ENCODE peak calls at places on chromosomes 2 and 18, in five cellular contexts. J, K, B, Y and P are unnamed samples. For H3K27me3, the result is how much of the 10 kb centered on the place peaks cover.

GRCh38 chr2:182666674-182667320 is 49.3 kb upstream of the DNAJC10 start:
- DNase-seq in B (no peak), Y (no peak), J (peak), K (peak), P (no peak)

GRCh38 chr2:23924589-23925359 is 2.1 kb downstream of the ATAD2B start:
- DNase-seq in Y (no peak), B (no peak), J (no peak), K (no peak), P (no peak)

GRCh38 chr2:9328931-9329330 is 94.4 kb downstream of the ITGB1BP1 start:
- DNase-seq in B (no peak), Y (no peak), J (no peak), K (no peak), P (no peak)

GRCh38 chr2:234967874-234968208 is 16.0 kb downstream of the SH3BP4 start:
- DNase-seq in K (no peak), B (no peak), Y (no peak), J (no peak), P (no peak)

GRCh38 chr18:66107546-66107945 is 356.7 kb downstream of the CDH7 start:
- DNase-seq in J (no peak), B (no peak), Y (no peak), K (no peak), P (no peak)

GRCh38 chr2:227455200-227455599 is 16.8 kb upstream of the AGFG1 start:
- DNase-seq in Y (no peak), B (no peak), J (no peak), K (no peak), P (no peak)

GRCh38 chr2:174005801-174006419 is 40.7 kb upstream of the SP3 start:
- DNase-seq in K (no peak), J (no peak), B (no peak), Y (no peak), P (no peak)

GRCh38 chr2:50720695-50721314 is 311.1 kb downstream of the NRXN1 start:
- DNase-seq in J (peak), Y (no peak), B (no peak), K (no peak), P (no peak)

GRCh38 chr2:6934329-6934728 is 17.1 kb downstream of the RNF144A start:
- DNase-seq in B (no peak), Y (no peak), K (no peak), J (no peak), P (no peak)

GRCh38 chr2:122389694-122390093 is 634.2 kb downstream of the TSN start:
- DNase-seq in Y (no peak), K (no peak), B (no peak), J (no peak), P (no peak)

GRCh38 chr18:33660696-33661310 is 82.8 kb downstream of the ASXL3 start:
- DNase-seq in B (no peak), J (peak), K (no peak), Y (no peak), P (no peak)

GRCh38 chr2:238166391-238167343 is 7.9 kb downstream of the ERFE start:
- DNase-seq in K (no peak), B (no peak), Y (no peak), J (no peak), P (no peak)

GRCh38 chr2:130391872-130392670 is 36.2 kb downstream of the PTPN18 start:
- DNase-seq in J (peak), K (peak), Y (no peak), B (peak), P (no peak)

GRCh38 chr2:8514748-8515389 is 167.0 kb upstream of the ID2 start:
- DNase-seq in Y (no peak), J (no peak), K (no peak), B (no peak), P (no peak)

GRCh38 chr2:126658316-126658909 is 2.5 kb downstream of the GYPC start:
- DNase-seq in J (no peak), Y (no peak), K (no peak), B (no peak), P (no peak)

GRCh38 chr2:58131191-58132011 is 84.8 kb downstream of the VRK2 start:
- DNase-seq in B (no peak), Y (no peak), K (peak), J (peak), P (no peak)

GRCh38 chr2:160054984-160055725 is 7.3 kb downstream of the PLA2R1 start:
- DNase-seq in K (no peak), J (no peak), Y (no peak), B (no peak), P (no peak)

GRCh38 chr2:73103018-73103542 is 9.7 kb downstream of the RAB11FIP5 start:
- DNase-seq in J (no peak), Y (no peak), B (no peak), K (no peak), P (no peak)

GRCh38 chr2:146762786-146763185 is 1082.0 kb upstream of the ACVR2A start:
- DNase-seq in K (no peak), B (no peak), J (no peak), Y (no peak), P (no peak)

GRCh38 chr2:219713110-219713509 is 85.7 kb downstream of the SLC4A3 start:
- DNase-seq in B (no peak), K (no peak), J (peak), Y (no peak), P (no peak)

GRCh38 chr18:31648966-31649429 is 35.4 kb downstream of the B4GALT6 start:
- DNase-seq in J (peak), B (no peak), Y (no peak), K (peak), P (peak)

GRCh38 chr2:38315707-38316333 is 61.3 kb downstream of the ATL2 start:
- DNase-seq in Y (no peak), B (no peak), K (peak), J (peak), P (no peak)

GRCh38 chr2:18795881-18796280 is 206.5 kb upstream of the NT5C1B start:
- DNase-seq in K (no peak), B (no peak), Y (no peak), J (peak), P (no peak)

GRCh38 chr2:28469304-28469703 is 26.6 kb upstream of the PLB1 start:
- DNase-seq in J (peak), K (no peak), Y (no peak), B (peak), P (no peak)

GRCh38 chr18:13137939-13138821 is 80.4 kb upstream of the LDLRAD4 start:
- DNase-seq in K (no peak), J (peak), B (peak), Y (no peak), P (no peak)

GRCh38 chr2:54522624-54523281 is 66.6 kb downstream of the SPTBN1 start:
- DNase-seq in K (peak), B (no peak), Y (no peak), J (peak), P (no peak)

GRCh38 chr2:98346259-98347236 is at the start of gene CNGA3:
- DNase-seq in J (peak), B (no peak), K (peak), Y (no peak), P (no peak)

GRCh38 chr2:9708683-9709538 is 78.1 kb upstream of the YWHAQ start:
- DNase-seq in K (no peak), Y (no peak), J (no peak), B (no peak), P (no peak)

GRCh38 chr2:63587814-63588384 is 378 bp downstream of the WDPCP start:
- DNase-seq in K (no peak), J (no peak), Y (no peak), B (no peak), P (no peak)

GRCh38 chr2:63588385-63589147 is at the start of the genes MDH1 and WDPCP:
- DNase-seq in K (peak), Y (peak), B (peak), J (peak), P (peak)

GRCh38 chr2:63591566-63592175 is 2.9 kb downstream of the MDH1 start:
- DNase-seq in Y (no peak), K (no peak), J (no peak), B (no peak), P (no peak)

GRCh38 chr2:63589148-63589972 is 597 bp downstream of the MDH1 start:
- DNase-seq in Y (peak), J (no peak), K (peak), B (no peak), P (no peak)

GRCh38 chr2:63590621-63591408 is 2.1 kb downstream of the MDH1 start:
- DNase-seq in B (peak), J (no peak), Y (no peak), K (peak), P (no peak)
- H3K4me3 ChIP-seq in B (no peak), J (no peak), Y (no peak), K (no peak), P (no peak)

GRCh38 chr2:166223298-166223697 is 95.5 kb upstream of the SCN1A start:
- DNase-seq in K (no peak), Y (no peak), B (no peak), J (no peak), P (no peak)
- TF ChIP-seq CTCF in K (no peak), Y (no peak), B (no peak), J (no peak), P (no peak)

DNA sequence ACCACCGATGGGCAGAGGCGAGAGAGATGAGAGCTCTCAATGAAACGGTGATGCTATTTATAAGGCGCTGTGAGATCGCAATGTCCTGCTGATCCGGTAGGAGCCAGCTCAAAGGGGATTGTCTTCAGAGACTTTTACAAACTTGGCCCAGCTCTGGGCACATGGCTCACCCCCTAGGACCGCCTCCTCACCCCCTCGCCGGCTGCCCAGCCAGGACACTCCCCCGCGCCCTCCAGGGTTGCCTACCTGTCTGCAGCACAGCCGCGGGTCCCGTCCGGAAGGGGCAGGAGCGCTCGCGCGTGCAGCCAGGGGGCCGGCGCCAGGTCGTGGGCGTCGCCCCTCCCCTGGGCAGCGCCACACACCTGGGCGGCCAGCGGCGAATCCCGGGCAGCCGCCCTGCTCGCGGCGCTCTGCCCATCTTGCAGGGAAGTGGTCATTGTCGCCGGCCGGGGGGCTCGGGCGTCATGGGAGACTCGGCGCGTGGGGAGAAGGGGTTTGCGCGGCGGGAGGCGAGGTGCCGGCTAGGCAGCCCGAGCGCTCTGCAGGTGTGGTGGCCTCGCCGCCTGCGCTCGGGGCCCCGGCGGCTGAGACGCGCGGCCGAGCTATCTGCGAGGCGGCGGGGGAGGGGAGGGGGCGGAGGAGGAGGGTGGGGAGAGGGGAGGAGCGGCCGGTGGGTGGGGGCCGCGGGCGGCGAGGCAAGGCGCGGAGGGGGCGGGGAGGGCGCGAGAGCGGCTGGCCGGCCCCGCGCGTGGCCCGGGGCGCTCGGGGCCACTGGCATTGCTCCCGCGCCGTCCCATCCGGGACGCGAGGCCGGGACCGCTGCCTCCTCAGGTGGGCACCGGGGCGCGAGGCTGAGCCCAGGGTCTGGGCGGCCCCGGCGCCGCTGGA is at the start of gene GRB14:
- DNase-seq in B (no peak), Y (no peak), K (peak), J (no peak), P (no peak)
- H3K27me3 ChIP-seq in B (under half), Y (under half), K (under half), J (under half), P (under half)

GRCh38 chr2:138504546-138505239 is 3.1 kb downstream of the SPOPL start:
- DNase-seq in Y (no peak), B (no peak), K (no peak), J (no peak), P (no peak)

GRCh38 chr2:138503087-138503442 is 1.5 kb downstream of the SPOPL start:
- DNase-seq in B (no peak), J (no peak), Y (no peak), K (no peak), P (no peak)

GRCh38 chr2:138504092-138504491 is 2.5 kb downstream of the SPOPL start:
- DNase-seq in J (no peak), B (no peak), K (no peak), Y (no peak), P (no peak)

GRCh38 chr2:138502253-138503086 is 900 bp downstream of the SPOPL start:
- DNase-seq in K (peak), J (no peak), Y (no peak), B (no peak), P (no peak)

DNA sequence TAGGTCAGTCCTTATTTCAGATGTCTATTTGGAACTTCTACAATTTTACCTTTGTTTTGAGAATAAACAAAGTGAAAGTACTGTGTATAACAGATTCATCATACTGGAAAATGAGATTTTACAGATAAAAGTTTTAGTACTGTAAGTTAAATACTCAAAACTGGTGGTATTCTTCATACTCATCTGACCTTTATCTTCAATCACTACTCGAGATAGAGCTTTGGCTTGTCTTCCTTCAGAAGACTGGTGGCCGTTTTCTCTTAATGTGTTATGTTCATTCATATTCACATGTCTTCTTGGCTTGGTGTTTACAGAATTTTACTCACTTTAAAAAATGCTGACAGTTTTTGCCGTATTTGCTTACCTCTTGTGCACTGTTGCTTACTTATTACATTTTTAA is 2.1 kb downstream of the SPOPL start:
- DNase-seq in Y (no peak), B (no peak), K (no peak), J (no peak), P (no peak)
- H3K4me3 ChIP-seq in Y (peak), B (peak), K (peak), J (no peak), P (peak)

GRCh38 chr2:138922973-138923563 is 142.9 kb upstream of the NXPH2 start:
- DNase-seq in B (no peak), K (peak), J (no peak), Y (no peak), P (no peak)
- TF ChIP-seq CTCF in B (no peak), K (peak), J (peak), Y (no peak), P (peak)

GRCh38 chr2:44805836-44806235 is 135.7 kb upstream of the SIX3 start:
- DNase-seq in K (no peak), J (no peak), B (no peak), Y (no peak), P (no peak)
- H3K27me3 ChIP-seq in K (half or more), J (half or more), B (under half), Y (half or more), P (half or more)

DNA sequence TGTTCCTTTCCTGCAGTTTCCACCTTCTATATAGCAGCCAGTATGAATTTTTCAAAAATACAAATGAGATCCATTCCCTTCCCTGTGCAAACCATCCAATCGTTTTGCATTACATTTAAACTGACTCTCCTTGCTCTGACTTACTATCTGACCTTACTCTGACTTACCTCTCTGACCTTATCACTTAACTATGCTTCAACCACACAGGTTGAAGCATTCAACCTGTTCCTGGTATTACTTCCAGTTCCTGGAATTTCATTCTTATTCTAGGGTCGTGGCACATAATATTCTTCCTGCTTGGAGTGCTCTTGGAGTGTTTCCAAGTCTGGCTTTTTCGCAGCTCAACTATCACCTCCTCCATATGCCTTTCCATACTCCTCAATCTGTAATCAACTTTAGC is 850.6 kb upstream of the CHAC2 start:
- DNase-seq in K (no peak), B (no peak), Y (no peak), J (no peak), P (no peak)
- H3K4me3 ChIP-seq in K (no peak), B (no peak), Y (no peak), J (no peak), P (no peak)

GRCh38 chr18:35662293-35663062 is 80.9 kb downstream of the GALNT1 start:
- DNase-seq in J (no peak), Y (no peak), K (no peak), B (no peak), P (no peak)

GRCh38 chr18:35658112-35658511 is 76.6 kb downstream of the GALNT1 start:
- DNase-seq in B (no peak), K (no peak), Y (no peak), J (no peak), P (no peak)

DNA sequence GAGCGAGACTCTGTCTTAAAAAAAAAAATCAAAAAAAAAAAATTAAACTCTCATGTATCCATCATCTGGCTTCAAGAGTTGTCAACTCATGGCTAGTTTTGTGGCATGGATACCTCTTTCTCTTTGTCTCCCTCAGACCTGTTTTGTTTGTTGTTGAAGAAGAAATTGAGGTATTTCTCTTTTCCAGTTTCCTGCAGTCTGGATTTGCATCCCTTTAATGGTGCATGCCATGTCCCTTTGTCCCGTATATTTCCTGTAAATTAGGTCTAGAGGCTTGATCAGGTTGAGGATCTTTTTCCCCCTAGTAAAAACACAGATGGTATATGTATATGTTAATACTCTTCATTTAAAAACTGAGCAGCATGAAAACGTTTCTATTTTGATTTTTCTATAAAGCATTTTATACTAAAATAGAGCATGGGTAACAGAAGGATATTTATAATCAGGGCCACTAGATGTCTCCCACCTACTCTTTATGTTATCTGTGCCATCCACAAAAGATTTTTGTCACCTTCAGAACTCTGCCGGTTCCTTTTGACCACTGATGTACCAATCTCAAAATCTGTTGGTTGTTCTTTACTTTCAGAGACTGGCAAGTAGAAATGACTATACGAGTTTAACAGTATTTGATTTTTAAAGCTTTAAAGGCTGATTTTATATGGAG is 80.1 kb downstream of the GALNT1 start:
- DNase-seq in Y (no peak), J (no peak), K (no peak), B (no peak), P (no peak)
- TF ChIP-seq CTCF in Y (peak), J (peak), K (peak), B (no peak), P (no peak)